ENCODE peak calls at places on chromosomes 2 and 18, in nine cellular contexts. B, S, E, F, Y, M, A, R and U are unnamed samples.

GRCh38 chr18:45617284-45617683 is 2.0 kb downstream of the SLC14A2 start:
- DNase-seq in B (peak; percentile 74), S (peak; percentile 12), E (peak; percentile 73), F (peak; percentile 86), Y (no peak), M (peak; percentile 59), A (peak; percentile 9), R (peak; percentile 15), U (peak; percentile 91)

GRCh38 chr2:216871333-216871934 is 11.6 kb upstream of the TNP1 start:
- DNase-seq in B (no peak), S (no peak), E (no peak), F (no peak), Y (no peak), M (no peak), A (no peak), R (no peak), U (no peak)

GRCh38 chr2:165868211-165868610 is 74.2 kb upstream of the GALNT3 start:
- DNase-seq in B (no peak), S (no peak), E (no peak), F (no peak), Y (no peak), M (no peak), A (no peak), R (no peak), U (no peak)

GRCh38 chr2:4139711-4140110 is 436.3 kb downstream of the DCDC2C start:
- DNase-seq in B (peak; percentile 15), S (no peak), E (no peak), F (no peak), Y (no peak), M (no peak), A (no peak), R (no peak), U (no peak)

GRCh38 chr2:230219419-230220331 is at the start of gene SP110:
- DNase-seq in B (peak; percentile 92), S (peak; percentile 39), E (peak; percentile 87), F (peak; percentile 89), Y (peak; percentile 16), M (peak; percentile 84), A (peak; percentile 58), R (peak; percentile 79), U (peak; percentile 85)

GRCh38 chr2:64866797-64867196 is 122.4 kb upstream of the SLC1A4 start:
- DNase-seq in B (peak; percentile 18), S (no peak), E (peak; percentile 69), F (no peak), Y (no peak), M (no peak), A (no peak), R (peak; percentile 40), U (no peak)

GRCh38 chr2:45862843-45863242 is 211.4 kb downstream of the PRKCE start:
- DNase-seq in B (no peak), S (no peak), E (no peak), F (no peak), Y (no peak), M (no peak), A (no peak), R (no peak), U (peak; percentile 24)

GRCh38 chr2:241842620-241843211 is 16.0 kb downstream of the PDCD1 start:
- DNase-seq in B (no peak), S (no peak), E (no peak), F (peak; percentile 85), Y (no peak), M (peak; percentile 60), A (no peak), R (no peak), U (peak; percentile 79)

GRCh38 chr2:25257032-25257455 is 84.7 kb downstream of the DNMT3A start:
- DNase-seq in B (no peak), S (no peak), E (no peak), F (peak; percentile 80), Y (peak; percentile 63), M (peak; percentile 64), A (no peak), R (no peak), U (no peak)

GRCh38 chr18:48408111-48408726 is 964 bp downstream of the ZBTB7C start:
- DNase-seq in B (no peak), S (no peak), E (no peak), F (no peak), Y (peak; percentile 33), M (no peak), A (no peak), R (no peak), U (no peak)

GRCh38 chr2:127573771-127574170 is 38.3 kb downstream of the MYO7B start:
- DNase-seq in B (no peak), S (no peak), E (no peak), F (peak; percentile 28), Y (no peak), M (no peak), A (no peak), R (no peak), U (peak; percentile 31)

GRCh38 chr18:77054288-77054605 is 78.3 kb downstream of the MBP start:
- DNase-seq in B (no peak), S (no peak), E (no peak), F (no peak), Y (no peak), M (no peak), A (no peak), R (no peak), U (no peak)
- H3K27ac ChIP-seq in B (peak overlapping the region; percentile 60), S (peak overlapping the region; percentile 67), E (peak overlapping the region; percentile 98), F (peak overlapping the region; percentile 74), Y (no peak overlapping the region), M (peak overlapping the region; percentile 76), A (no peak overlapping the region), R (peak overlapping the region; percentile 98), U (peak overlapping the region; percentile 87)

GRCh38 chr2:69376385-69376784 is 10.6 kb downstream of the GFPT1 start:
- DNase-seq in B (no peak), S (no peak), E (no peak), F (no peak), Y (no peak), M (no peak), A (no peak), R (no peak), U (no peak)

GRCh38 chr2:69381337-69381737 is 5.7 kb downstream of the GFPT1 start:
- DNase-seq in B (no peak), S (no peak), E (peak; percentile 65), F (no peak), Y (no peak), M (no peak), A (peak; percentile 70), R (peak; percentile 14), U (no peak)

GRCh38 chr2:69372767-69373166 is 14.3 kb downstream of the GFPT1 start:
- DNase-seq in B (no peak), S (no peak), E (no peak), F (no peak), Y (no peak), M (no peak), A (no peak), R (no peak), U (no peak)

GRCh38 chr2:69380072-69380917 is 6.7 kb downstream of the GFPT1 start:
- DNase-seq in B (no peak), S (no peak), E (no peak), F (no peak), Y (no peak), M (no peak), A (no peak), R (no peak), U (no peak)

DNA sequence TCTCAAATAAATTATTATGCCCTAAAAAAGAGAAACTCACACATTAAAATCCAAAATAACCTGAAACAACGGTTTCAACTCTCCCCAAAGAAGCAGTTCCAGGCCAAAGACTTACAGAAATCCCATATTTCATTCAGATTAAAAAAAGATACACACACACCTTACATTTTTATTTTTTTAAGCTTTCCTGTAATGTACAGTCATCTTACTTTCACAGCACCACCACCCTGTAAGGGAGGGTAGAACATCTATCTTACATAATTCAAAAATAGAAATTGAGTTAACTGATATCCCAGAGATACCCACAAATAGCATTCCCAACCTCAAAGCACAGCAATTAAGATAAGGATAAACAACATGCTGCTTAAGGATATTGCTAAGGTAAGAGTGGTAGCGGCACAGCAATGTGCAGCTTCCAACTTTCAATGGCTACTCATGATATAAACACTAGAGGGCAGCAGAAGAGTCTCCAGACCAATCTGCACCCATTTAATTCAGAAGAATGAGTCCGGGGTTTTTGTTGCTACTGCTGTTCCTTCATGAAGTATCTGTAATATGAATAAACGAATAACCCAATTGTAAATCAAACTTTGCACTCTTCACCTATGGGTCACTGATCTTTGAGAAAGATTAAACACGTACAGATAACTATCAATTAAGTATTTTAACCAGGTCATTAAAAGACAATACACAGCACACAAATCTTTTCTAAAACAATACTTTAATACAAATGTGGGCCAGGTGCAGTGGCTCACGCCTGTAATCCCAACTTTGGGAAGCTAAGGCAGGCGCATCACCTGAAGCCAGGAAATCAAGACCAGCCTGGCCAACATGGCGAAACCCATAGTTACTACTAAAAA is 11.3 kb downstream of the GFPT1 start:
- DNase-seq in B (no peak), S (no peak), E (peak; percentile 57), F (no peak), Y (peak; percentile 37), M (no peak), A (peak; percentile 50), R (no peak), U (no peak)
- TF ChIP-seq CTCF in B (peak; percentile 25), S (peak; percentile 22), E (peak; percentile 81), F (peak; percentile 39), Y (peak; percentile 74), M (peak; percentile 39), A (peak; percentile 75), R (peak; percentile 65), U (peak; percentile 44)

DNA sequence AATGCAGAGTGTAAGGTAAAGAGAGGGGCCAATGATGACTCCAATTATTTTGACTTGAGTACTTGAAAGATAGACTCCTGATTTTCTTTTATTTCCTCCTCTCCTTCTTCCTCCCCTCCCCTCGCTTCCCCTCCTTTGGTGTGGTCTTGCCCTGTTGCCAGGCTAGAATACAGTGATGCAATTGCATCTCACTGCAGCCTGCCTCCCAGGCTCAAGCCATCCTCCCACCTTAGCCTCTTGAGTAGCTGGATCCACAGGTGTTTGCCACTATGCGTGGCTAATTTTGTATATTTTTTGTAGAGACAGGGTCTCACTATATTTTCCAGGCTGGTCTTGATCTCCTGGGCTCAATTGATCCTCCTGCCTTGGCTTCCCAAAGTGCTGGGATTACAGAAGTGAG is 2.3 kb downstream of the DGUOK start:
- DNase-seq in B (no peak), S (no peak), E (no peak), F (no peak), Y (no peak), M (no peak), A (no peak), R (no peak), U (no peak)
- H3K4me3 ChIP-seq in B (no peak overlapping the region), S (no peak overlapping the region), E (no peak overlapping the region), F (no peak overlapping the region), Y (no peak overlapping the region), M (no peak overlapping the region), A (no peak overlapping the region), R (no peak overlapping the region), U (no peak overlapping the region)

GRCh38 chr2:20599861-20600461 is 50.9 kb downstream of the HS1BP3 start:
- DNase-seq in B (no peak), S (no peak), E (no peak), F (peak; percentile 68), Y (peak; percentile 82), M (no peak), A (no peak), R (no peak), U (peak; percentile 74)
- H3K27ac ChIP-seq in B (peak overlapping the region; percentile 45), S (no peak overlapping the region), E (no peak overlapping the region), F (peak overlapping the region; percentile 66), Y (no peak overlapping the region), M (peak overlapping the region; percentile 87), A (no peak overlapping the region), R (no peak overlapping the region), U (peak overlapping the region; percentile 84)